ENCODE peak calls at places on chromosome 15, in ten cellular contexts. Z is SK-N-DZ; W is progenitor cell of endocrine pancreas; J is activated naive CD4-positive, alpha-beta T cell treated with anti-CD3 and anti-CD28 coated beads, Interleukin-2, amount 50 U/mL, for 72 hours; I is kidney tubule cell; P is DMS153; U is AG09319; X is neuronal stem cell; D is Daoy; V is HEK293T. E is an unnamed sample.

GRCh38 chr15:99105516-99106341 is 849 bp downstream of the SYNM start:
- DNase-seq in J (peak), U (no peak), P (no peak), V (no peak), D (peak), W (peak), Z (peak), X (peak), I (peak), E (peak)

GRCh38 chr15:99296386-99296785 is 45.1 kb downstream of the LRRC28 start:
- DNase-seq in V (no peak), P (no peak), D (no peak), U (no peak), J (no peak), X (no peak), Z (no peak), W (no peak), I (no peak), E (no peak)

GRCh38 chr15:28955160-28955502 is 69.4 kb downstream of the APBA2 start:
- DNase-seq in V (peak), D (peak), J (no peak), X (no peak), W (no peak), I (peak), Z (peak), P (no peak), U (no peak), E (no peak)

GRCh38 chr15:89732451-89733172 is 18.4 kb downstream of the MESP1 start:
- DNase-seq in W (no peak), V (no peak), I (no peak), J (no peak), Z (no peak), P (no peak), U (no peak), X (no peak), D (no peak), E (no peak)

GRCh38 chr15:83210619-83211018 is 3.0 kb upstream of the HDGFL3 start:
- DNase-seq in U (no peak), X (no peak), P (peak), J (no peak), I (peak), V (no peak), W (no peak), Z (peak), D (peak), E (peak)

GRCh38 chr15:65547841-65548240 is 17.6 kb downstream of the HACD3 start:
- DNase-seq in U (no peak), J (no peak), W (no peak), V (no peak), X (no peak), P (no peak), I (no peak), Z (no peak), D (no peak), E (no peak)

GRCh38 chr15:61075741-61076140 is 153.4 kb downstream of the RORA start:
- DNase-seq in D (no peak), V (no peak), U (no peak), I (no peak), J (no peak), Z (no peak), X (no peak), P (no peak), W (no peak), E (no peak)

GRCh38 chr15:44535509-44536297 is 1.2 kb upstream of the EIF3J start:
- DNase-seq in V (no peak), I (peak), W (peak), U (no peak), D (peak), X (no peak), Z (no peak), P (no peak), J (peak), E (peak)

GRCh38 chr15:49570672-49571071 is 49.9 kb downstream of the FAM227B start:
- DNase-seq in P (no peak), X (no peak), U (no peak), V (no peak), Z (no peak), D (no peak), I (no peak), J (no peak), W (no peak), E (no peak)

GRCh38 chr15:36885709-36886108 is 214.6 kb downstream of the MEIS2 start:
- DNase-seq in D (no peak), P (no peak), Z (no peak), V (no peak), J (no peak), U (no peak), I (no peak), X (no peak), W (no peak), E (no peak)

GRCh38 chr15:69940441-69940785 is 157.3 kb downstream of the TLE3 start:
- DNase-seq in I (no peak), J (no peak), D (no peak), V (no peak), W (no peak), P (no peak), U (no peak), Z (no peak), X (no peak), E (no peak)

E was measured in glutamatergic neuron.